ENCODE peak calls at places on chromosomes 12 and 14, in four cellular contexts. P is T-helper 9 cell; A is stimulated activated CD4-positive, alpha-beta T cell treated with anti-CD3 and anti-CD28 coated beads, Interleukin-1b, Interleukin-23, amount 100 ng/mL, for 24 hours; R is left lobe of liver. S is an unnamed sample.

GRCh38 chr12:91335724-91336123 is 153.1 kb upstream of the DCN start:
- DNase-seq in P (no peak), A (no peak), R (no peak), S (no peak)

GRCh38 chr12:100555722-100556121 is 17.8 kb upstream of the GAS2L3 start:
- DNase-seq in P (no peak), A (no peak), R (no peak), S (no peak)

GRCh38 chr14:54566410-54567223 is at the start of gene SAMD4A:
- DNase-seq in P (peak; percentile 51), A (no peak), R (peak; percentile 66), S (peak; percentile 56)

GRCh38 chr12:112992541-112993398 is 14.5 kb downstream of the OAS2 start:
- DNase-seq in P (peak; percentile 48), A (peak; percentile 45), R (peak; percentile 66), S (peak; percentile 57)

GRCh38 chr12:63967358-63967757 is 122.9 kb downstream of the SRGAP1 start:
- DNase-seq in P (no peak), A (no peak), R (no peak), S (no peak)

GRCh38 chr12:9134981-9135628 is 19.4 kb upstream of the A2M start:
- DNase-seq in P (no peak), A (no peak), R (peak; percentile 63), S (no peak)

GRCh38 chr14:57656853-57657252 is 163.2 kb upstream of the CCDC198 start:
- DNase-seq in P (no peak), A (no peak), R (no peak), S (no peak)

GRCh38 chr14:62209287-62209899 is 447.2 kb downstream of the SNAPC1 start:
- DNase-seq in P (no peak), A (no peak), R (no peak), S (no peak)

GRCh38 chr14:58026967-58027366 is 125.0 kb downstream of the ARMH4 start:
- DNase-seq in P (no peak), A (no peak), R (no peak), S (no peak)

GRCh38 chr12:29153231-29153630 is 4.2 kb downstream of the FAR2 start:
- DNase-seq in P (no peak), A (no peak), R (no peak), S (no peak)

GRCh38 chr12:8866429-8866828 is 44.0 kb downstream of the A2ML1 start:
- DNase-seq in P (no peak), A (no peak), R (no peak), S (no peak)

GRCh38 chr12:79424109-79424721 is 266.5 kb downstream of the PAWR start:
- DNase-seq in P (no peak), A (no peak), R (no peak), S (no peak)

GRCh38 chr12:12539411-12539810 is 23.3 kb downstream of the DUSP16 start:
- DNase-seq in P (no peak), A (no peak), R (no peak), S (no peak)

GRCh38 chr12:95336387-95337067 is 118.9 kb downstream of the VEZT start:
- DNase-seq in P (no peak), A (no peak), R (peak; percentile 79), S (no peak)

GRCh38 chr12:88960213-88960878 is 380.1 kb upstream of the KITLG start:
- DNase-seq in P (no peak), A (no peak), R (no peak), S (no peak)

S was measured in T-helper 1 cell.